ENCODE peak calls at places on chromosomes 6 and 20, in ten cellular contexts. J, C, Z, O, G, E, A, Y, X and B are unnamed samples.

GRCh38 chr6:2839195-2839981 is 2.3 kb downstream of the SERPINB1 start:
- DNase-seq in A (peak; percentile 65), G (no peak), E (no peak), Z (no peak), X (no peak), C (no peak), Y (no peak), J (no peak), O (no peak), B (no peak)

GRCh38 chr6:149335924-149336323 is 18.4 kb downstream of the TAB2 start:
- DNase-seq in O (no peak), X (no peak), J (no peak), C (no peak), Z (peak; percentile 63), E (no peak), G (no peak), A (peak; percentile 67), Y (no peak), B (peak; percentile 14)

GRCh38 chr20:20568604-20569205 is 143.7 kb downstream of the RALGAPA2 start:
- DNase-seq in O (no peak), E (no peak), A (peak; percentile 68), Y (no peak), J (no peak), Z (no peak), C (no peak), G (peak; percentile 19), X (no peak), B (peak; percentile 7)

GRCh38 chr6:43122146-43122545 is 46.0 kb downstream of the PTK7 start:
- DNase-seq in G (no peak), J (no peak), O (no peak), X (no peak), A (no peak), Z (no peak), Y (no peak), E (no peak), C (peak; percentile 35), B (no peak)

GRCh38 chr6:106064103-106064502 is 22.0 kb upstream of the PRDM1 start:
- DNase-seq in G (no peak), C (no peak), E (no peak), J (no peak), O (no peak), Z (no peak), Y (no peak), A (no peak), X (no peak), B (no peak)

GRCh38 chr20:13220194-13220856 is 749 bp upstream of the ISM1 start:
- DNase-seq in X (peak; percentile 9), Y (peak; percentile 28), C (peak; percentile 79), Z (no peak), A (peak; percentile 26), E (no peak), G (peak; percentile 78), J (peak; percentile 79), O (peak; percentile 14), B (no peak)

GRCh38 chr6:160132776-160133338 is 11.2 kb downstream of the SLC22A1 start:
- DNase-seq in Y (no peak), X (no peak), G (no peak), J (no peak), C (no peak), Z (peak; percentile 2), O (no peak), E (no peak), A (peak; percentile 17), B (no peak)

GRCh38 chr6:85677243-85677956 is 34.7 kb upstream of the SYNCRIP start:
- DNase-seq in E (no peak), G (no peak), A (peak; percentile 59), Z (no peak), O (no peak), J (no peak), Y (no peak), C (no peak), X (no peak), B (no peak)

GRCh38 chr20:51174536-51174935 is 151.6 kb upstream of the KCNG1 start:
- DNase-seq in C (no peak), X (no peak), E (no peak), Z (no peak), G (no peak), O (no peak), J (no peak), Y (no peak), A (no peak), B (no peak)

GRCh38 chr6:35154262-35154661 is 13.1 kb upstream of the TCP11 start:
- DNase-seq in G (no peak), Y (no peak), A (no peak), O (no peak), Z (no peak), E (no peak), J (no peak), C (no peak), X (no peak), B (no peak)

GRCh38 chr6:14897836-14898235 is 348.0 kb upstream of the JARID2 start:
- DNase-seq in Y (no peak), G (no peak), X (no peak), E (no peak), J (no peak), O (no peak), C (no peak), Z (no peak), A (no peak), B (no peak)

GRCh38 chr6:164025180-164025579 is 610.7 kb downstream of the QKI start:
- DNase-seq in E (no peak), X (no peak), O (no peak), G (no peak), J (no peak), C (no peak), A (no peak), Y (no peak), Z (no peak), B (no peak)

GRCh38 chr6:43176423-43176786 is 5.3 kb downstream of the SRF start:
- DNase-seq in X (no peak), O (no peak), C (no peak), E (no peak), Y (no peak), J (no peak), A (no peak), Z (no peak), G (no peak), B (no peak)

GRCh38 chr6:25701807-25702206 is 49.8 kb downstream of the SCGN start:
- DNase-seq in O (no peak), Z (no peak), G (no peak), E (no peak), Y (no peak), A (no peak), C (no peak), J (no peak), X (no peak), B (no peak)

GRCh38 chr6:98937351-98937750 is 10.4 kb downstream of the FBXL4 start:
- DNase-seq in O (no peak), G (no peak), Y (no peak), X (no peak), C (no peak), E (no peak), Z (no peak), J (no peak), A (no peak), B (no peak)

GRCh38 chr6:8245736-8246135 is 143.4 kb upstream of the EEF1E1 start:
- DNase-seq in O (no peak), G (no peak), A (no peak), Y (no peak), E (no peak), C (no peak), X (no peak), J (no peak), Z (no peak), B (no peak)
- TF ChIP-seq CTCF in O (no peak), G (no peak), A (no peak), Y (no peak), E (no peak), C (no peak), X (no peak), J (no peak), Z (no peak), B (no peak)

GRCh38 chr6:151512481-151512880 is 18.7 kb downstream of the CCDC170 start:
- DNase-seq in A (no peak), G (no peak), O (no peak), X (no peak), C (no peak), Y (no peak), J (no peak), E (no peak), Z (no peak), B (no peak)
- TF ChIP-seq CTCF in A (no peak), G (no peak), O (no peak), X (no peak), C (no peak), Y (no peak), J (no peak), E (no peak), Z (no peak), B (no peak)

DNA sequence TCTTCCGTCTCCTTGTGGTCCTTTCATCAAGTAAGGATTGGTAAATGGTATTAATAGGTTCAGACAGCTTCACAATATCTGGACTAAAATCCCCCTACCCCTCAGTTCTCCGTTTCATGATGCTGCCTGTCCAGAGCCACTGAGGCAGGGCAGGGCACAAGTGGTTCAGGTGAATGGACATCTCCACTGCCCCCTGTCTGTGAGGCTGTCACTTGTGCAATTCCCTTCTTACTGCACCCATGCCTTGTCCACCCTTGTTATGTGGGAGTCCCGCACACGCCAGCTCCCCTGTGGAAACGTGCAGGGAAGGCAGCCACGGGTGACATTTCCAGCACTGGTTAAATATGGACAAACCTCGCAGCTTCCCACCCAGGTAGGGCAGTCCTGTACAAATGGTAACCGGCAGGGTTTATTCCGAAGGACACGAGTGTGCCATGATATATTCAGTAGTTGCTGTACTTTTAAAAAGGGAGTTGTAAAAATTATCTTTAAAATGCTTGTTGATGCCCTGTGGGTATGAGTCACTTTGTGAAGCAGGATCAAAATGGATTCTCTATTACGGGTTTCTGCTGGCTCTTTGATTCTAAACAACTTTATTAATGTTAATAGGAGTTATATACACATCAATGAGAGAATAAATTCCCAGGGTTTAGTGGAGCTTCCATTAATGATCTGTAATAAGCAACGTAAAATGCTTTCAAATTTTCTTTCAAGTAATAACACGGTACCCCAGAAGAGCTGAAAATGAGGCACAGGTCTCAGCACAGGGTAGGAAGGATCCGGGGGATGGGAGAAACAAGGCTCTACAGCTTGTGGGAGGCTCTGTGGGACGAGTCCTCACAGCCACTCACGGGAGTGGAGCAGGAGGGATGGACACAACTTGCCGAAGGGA is 73.4 kb downstream of the FYN start:
- DNase-seq in G (peak; percentile 24), E (no peak), O (no peak), Z (no peak), A (no peak), C (no peak), Y (no peak), J (no peak), X (no peak), B (no peak)
- TF ChIP-seq CTCF in G (no peak), E (no peak), O (peak; percentile 22), Z (peak; percentile 23), A (peak; percentile 11), C (no peak), Y (no peak), J (no peak), X (no peak), B (no peak)

DNA sequence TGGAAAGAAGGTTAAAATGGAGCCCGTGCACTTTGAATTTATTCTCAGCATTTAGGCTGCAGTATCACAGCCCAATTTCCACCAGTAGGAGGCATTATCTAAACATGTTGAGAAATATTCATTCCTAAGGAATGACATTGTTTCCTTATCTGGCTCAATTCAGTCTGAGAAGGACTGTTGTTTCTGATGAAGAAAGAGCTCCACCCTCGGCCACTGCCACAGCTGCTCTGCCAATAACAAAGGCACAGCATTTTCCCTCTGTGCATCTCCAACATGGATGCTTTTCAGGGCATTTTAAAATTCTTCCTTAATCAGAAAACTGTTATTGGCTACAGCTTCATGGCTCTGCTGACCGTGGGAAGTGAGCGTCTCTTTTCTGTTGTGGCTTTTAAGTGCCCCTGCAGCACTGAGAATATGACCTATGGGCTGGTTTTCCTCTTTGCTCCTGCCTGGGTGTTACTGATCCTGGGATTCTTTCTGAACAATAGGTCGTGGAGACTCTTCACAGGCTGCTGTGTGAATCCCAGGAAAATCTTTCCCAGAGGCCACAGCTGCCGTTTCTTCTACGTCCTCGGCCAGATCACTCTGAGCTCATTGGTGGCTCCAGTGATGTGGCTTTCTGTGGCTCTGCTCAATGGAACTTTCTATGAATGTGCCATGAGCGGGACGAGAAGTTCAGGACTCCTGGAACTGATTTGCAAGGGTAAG is at the start of gene CALHM5:
- DNase-seq in C (no peak), X (no peak), A (peak; percentile 96), Y (peak; percentile 59), O (no peak), Z (peak; percentile 59), J (no peak), G (no peak), E (no peak), B (peak; percentile 46)
- TF ChIP-seq CTCF in C (peak; percentile 64), X (no peak), A (peak; percentile 76), Y (peak; percentile 60), O (no peak), Z (peak; percentile 41), J (no peak), G (peak; percentile 26), E (no peak), B (peak; percentile 53)